ENCODE peak calls at places on chromosomes 12 and 14, in five cellular contexts. One of them, this sample, is unnamed.

GRCh38 chr14:69610859-69611263 is 535 bp upstream of the SUSD6 start:
- DNase-seq in bronchial epithelial cell: no peak
- DNase-seq in Panc1: no peak
- DNase-seq in ascending aorta: no peak
- DNase-seq in A549: no peak
- DNase-seq in this sample: no peak

GRCh38 chr14:88195676-88196075 is 127.4 kb downstream of the KCNK10 start:
- DNase-seq in bronchial epithelial cell: no peak
- DNase-seq in Panc1: no peak
- DNase-seq in ascending aorta: no peak
- DNase-seq in A549: no peak
- DNase-seq in this sample: no peak

GRCh38 chr12:30878034-30878433 is 48.5 kb upstream of the TSPAN11 start:
- DNase-seq in Panc1: no peak
- DNase-seq in ascending aorta: no peak
- DNase-seq in bronchial epithelial cell: no peak
- DNase-seq in A549: no peak
- DNase-seq in this sample: no peak

GRCh38 chr14:104794099-104794498 is 1.4 kb downstream of the AKT1 start:
- DNase-seq in A549: peak; percentile 73
- DNase-seq in bronchial epithelial cell: peak; percentile 44
- DNase-seq in Panc1: no peak
- DNase-seq in ascending aorta: no peak
- DNase-seq in this sample: peak; percentile 70

GRCh38 chr14:90299408-90299807 is 32.3 kb downstream of the NRDE2 start:
- DNase-seq in Panc1: no peak
- DNase-seq in ascending aorta: no peak
- DNase-seq in A549: no peak
- DNase-seq in bronchial epithelial cell: no peak
- DNase-seq in this sample: no peak

GRCh38 chr14:31009836-31010618 is 15.4 kb upstream of the AP4S1 start:
- DNase-seq in Panc1: no peak
- DNase-seq in ascending aorta: no peak
- DNase-seq in bronchial epithelial cell: no peak
- DNase-seq in A549: no peak
- DNase-seq in this sample: no peak

GRCh38 chr12:49515266-49515665 is 23.6 kb upstream of the KCNH3 start:
- DNase-seq in Panc1: peak; percentile 17
- DNase-seq in ascending aorta: no peak
- DNase-seq in bronchial epithelial cell: peak; percentile 83
- DNase-seq in A549: peak; percentile 47
- DNase-seq in this sample: no peak

GRCh38 chr12:15538881-15539280 is 216.6 kb downstream of the PTPRO start:
- DNase-seq in bronchial epithelial cell: no peak
- DNase-seq in A549: no peak
- DNase-seq in ascending aorta: no peak
- DNase-seq in Panc1: no peak
- DNase-seq in this sample: no peak

GRCh38 chr12:78034025-78034424 is 203.3 kb downstream of the NAV3 start:
- DNase-seq in ascending aorta: no peak
- DNase-seq in bronchial epithelial cell: no peak
- DNase-seq in Panc1: no peak
- DNase-seq in A549: no peak
- DNase-seq in this sample: peak; percentile 30

GRCh38 chr12:48979602-48980388 is 1.7 kb downstream of the WNT1 start:
- DNase-seq in Panc1: no peak
- DNase-seq in ascending aorta: no peak
- DNase-seq in A549: no peak
- DNase-seq in bronchial epithelial cell: no peak
- DNase-seq in this sample: peak; percentile 44

GRCh38 chr12:107488666-107489065 is 196.9 kb upstream of the PWP1 start:
- DNase-seq in Panc1: no peak
- DNase-seq in bronchial epithelial cell: no peak
- DNase-seq in ascending aorta: no peak
- DNase-seq in A549: no peak
- DNase-seq in this sample: no peak

GRCh38 chr14:88005050-88005481 is at the start of gene GPR65:
- DNase-seq in bronchial epithelial cell: no peak
- DNase-seq in ascending aorta: no peak
- DNase-seq in A549: no peak
- DNase-seq in Panc1: no peak
- DNase-seq in this sample: peak; percentile 84

GRCh38 chr12:56162468-56163290 is 4.5 kb downstream of the MYL6 start:
- DNase-seq in bronchial epithelial cell: no peak
- DNase-seq in Panc1: no peak
- DNase-seq in A549: no peak
- DNase-seq in ascending aorta: no peak
- DNase-seq in this sample: no peak

GRCh38 chr12:80721326-80721725 is 4.6 kb downstream of the MYF5 start:
- DNase-seq in A549: no peak
- DNase-seq in ascending aorta: no peak
- DNase-seq in Panc1: no peak
- DNase-seq in bronchial epithelial cell: no peak
- DNase-seq in this sample: no peak

GRCh38 chr12:99920561-99920960 is 64.2 kb downstream of the ANKS1B start:
- DNase-seq in ascending aorta: no peak
- DNase-seq in bronchial epithelial cell: no peak
- DNase-seq in Panc1: no peak
- DNase-seq in A549: no peak
- DNase-seq in this sample: no peak

GRCh38 chr12:46131729-46132128 is 137.1 kb downstream of the SLC38A1 start:
- DNase-seq in A549: no peak
- DNase-seq in bronchial epithelial cell: peak; percentile 18
- DNase-seq in Panc1: no peak
- DNase-seq in ascending aorta: no peak
- DNase-seq in this sample: peak; percentile 19

GRCh38 chr12:45988259-45988658 is 2.1 kb downstream of the SCAF11 start:
- DNase-seq in A549: no peak
- DNase-seq in bronchial epithelial cell: peak; percentile 69
- DNase-seq in Panc1: no peak
- DNase-seq in ascending aorta: no peak
- DNase-seq in this sample: no peak

GRCh38 chr12:119307747-119308146 is 26.8 kb upstream of the CCDC60 start:
- DNase-seq in bronchial epithelial cell: no peak
- DNase-seq in A549: no peak
- DNase-seq in Panc1: no peak
- DNase-seq in ascending aorta: no peak
- DNase-seq in this sample: no peak

GRCh38 chr12:65335021-65335714 is 56.7 kb downstream of the MSRB3 start:
- DNase-seq in bronchial epithelial cell: peak; percentile 79
- DNase-seq in Panc1: no peak
- DNase-seq in ascending aorta: no peak
- DNase-seq in A549: peak; percentile 13
- DNase-seq in this sample: no peak

GRCh38 chr12:131061041-131061806 is 107.5 kb downstream of the ADGRD1 start:
- DNase-seq in Panc1: no peak
- DNase-seq in ascending aorta: peak; percentile 34
- DNase-seq in A549: no peak
- DNase-seq in bronchial epithelial cell: no peak
- DNase-seq in this sample: peak; percentile 27

GRCh38 chr14:96622926-96623325 is 120.7 kb downstream of the PAPOLA start:
- DNase-seq in bronchial epithelial cell: no peak
- DNase-seq in Panc1: no peak
- DNase-seq in ascending aorta: peak; percentile 25
- DNase-seq in A549: no peak
- DNase-seq in this sample: no peak

GRCh38 chr12:95130096-95130495 is 56.7 kb upstream of the NR2C1 start:
- DNase-seq in ascending aorta: no peak
- DNase-seq in A549: peak; percentile 40
- DNase-seq in bronchial epithelial cell: no peak
- DNase-seq in Panc1: no peak
- DNase-seq in this sample: no peak

GRCh38 chr12:40992674-40993073 is 195.4 kb upstream of the PDZRN4 start:
- DNase-seq in ascending aorta: no peak
- DNase-seq in Panc1: no peak
- DNase-seq in A549: no peak
- DNase-seq in bronchial epithelial cell: peak; percentile 56
- DNase-seq in this sample: no peak

GRCh38 chr12:76238688-76239087 is 109.5 kb downstream of the BBS10 start:
- DNase-seq in Panc1: no peak
- DNase-seq in A549: no peak
- DNase-seq in bronchial epithelial cell: no peak
- DNase-seq in ascending aorta: no peak
- DNase-seq in this sample: no peak

GRCh38 chr14:42222924-42223471 is 616.3 kb downstream of the LRFN5 start:
- DNase-seq in bronchial epithelial cell: peak; percentile 64
- DNase-seq in ascending aorta: no peak
- DNase-seq in A549: no peak
- DNase-seq in Panc1: no peak
- DNase-seq in this sample: peak; percentile 82

GRCh38 chr12:50033317-50033679 is 8.0 kb upstream of the RACGAP1 start:
- DNase-seq in bronchial epithelial cell: no peak
- DNase-seq in Panc1: no peak
- DNase-seq in A549: no peak
- DNase-seq in ascending aorta: peak; percentile 62
- DNase-seq in this sample: no peak

GRCh38 chr12:59808317-59808910 is 212.6 kb downstream of the SLC16A7 start:
- DNase-seq in ascending aorta: no peak
- DNase-seq in A549: peak; percentile 2
- DNase-seq in Panc1: peak; percentile 18
- DNase-seq in bronchial epithelial cell: peak; percentile 43
- DNase-seq in this sample: peak; percentile 45

GRCh38 chr12:120012067-120012621 is 23.1 kb downstream of the BICDL1 start:
- DNase-seq in A549: peak; percentile 67
- DNase-seq in Panc1: no peak
- DNase-seq in ascending aorta: no peak
- DNase-seq in bronchial epithelial cell: peak; percentile 36
- DNase-seq in this sample: peak; percentile 91

GRCh38 chr12:32309811-32310755 is 89.3 kb upstream of the FGD4 start:
- DNase-seq in A549: no peak
- DNase-seq in ascending aorta: no peak
- DNase-seq in bronchial epithelial cell: peak; percentile 12
- DNase-seq in Panc1: no peak
- DNase-seq in this sample: no peak

GRCh38 chr12:113048716-113049127 is 7.8 kb upstream of the DTX1 start:
- DNase-seq in bronchial epithelial cell: peak; percentile 40
- DNase-seq in ascending aorta: no peak
- DNase-seq in Panc1: no peak
- DNase-seq in A549: peak; percentile 89
- DNase-seq in this sample: peak; percentile 74

DNA sequence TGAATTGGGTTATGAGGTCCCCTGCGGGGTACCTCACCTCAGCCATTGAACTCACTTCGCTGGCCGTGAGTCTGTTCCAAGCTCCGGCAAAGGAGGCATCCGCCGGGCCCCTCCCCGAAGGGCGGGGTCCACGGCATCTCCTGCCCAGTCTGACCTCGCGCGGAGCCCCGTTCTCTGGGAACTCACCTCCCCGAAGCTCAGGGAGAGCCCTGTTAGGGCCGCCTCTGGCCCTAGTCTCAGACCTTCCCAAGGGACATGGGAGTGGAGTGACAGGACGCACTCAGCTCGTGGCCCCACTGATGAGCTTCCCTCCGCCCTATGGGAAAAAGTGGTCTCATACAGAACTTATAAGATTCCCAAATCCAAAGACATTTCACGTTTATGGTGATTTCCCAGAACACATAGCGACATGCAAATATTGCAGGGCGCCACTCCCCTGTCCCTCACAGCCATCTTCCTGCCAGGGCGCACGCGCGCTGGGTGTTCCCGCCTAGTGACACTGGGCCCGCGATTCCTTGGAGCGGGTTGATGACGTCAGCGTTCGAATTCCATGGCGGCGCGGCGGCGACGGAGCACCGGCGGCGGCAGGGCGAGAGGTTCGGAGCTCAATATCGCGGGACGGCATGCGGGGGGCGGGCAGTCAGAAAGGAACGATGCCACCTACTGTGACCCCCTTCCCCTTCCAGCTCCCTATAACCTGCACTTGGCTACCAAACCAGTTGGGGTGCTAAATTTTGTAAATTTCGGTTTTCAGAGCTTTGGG is at the start of gene PARP2:
- DNase-seq in Panc1: peak; percentile 98
- DNase-seq in bronchial epithelial cell: peak; percentile 98
- DNase-seq in A549: peak; percentile 96
- DNase-seq in ascending aorta: peak; percentile 99
- DNase-seq in this sample: peak; percentile 100
- TF ChIP-seq CTCF in Panc1: no peak
- TF ChIP-seq CTCF in bronchial epithelial cell: no peak
- TF ChIP-seq CTCF in A549: no peak
- TF ChIP-seq CTCF in ascending aorta: no peak
- TF ChIP-seq CTCF in this sample: no peak

GRCh38 chr14:39180553-39180952 is 5.5 kb downstream of the PNN start:
- DNase-seq in A549: no peak
- DNase-seq in bronchial epithelial cell: no peak
- DNase-seq in Panc1: no peak
- DNase-seq in ascending aorta: no peak
- DNase-seq in this sample: no peak
- H3K4me3 ChIP-seq in A549: no peak overlapping the region
- H3K4me3 ChIP-seq in bronchial epithelial cell: no peak overlapping the region
- H3K4me3 ChIP-seq in Panc1: no peak overlapping the region
- H3K4me3 ChIP-seq in ascending aorta: no peak overlapping the region
- H3K4me3 ChIP-seq in this sample: no peak overlapping the region

DNA sequence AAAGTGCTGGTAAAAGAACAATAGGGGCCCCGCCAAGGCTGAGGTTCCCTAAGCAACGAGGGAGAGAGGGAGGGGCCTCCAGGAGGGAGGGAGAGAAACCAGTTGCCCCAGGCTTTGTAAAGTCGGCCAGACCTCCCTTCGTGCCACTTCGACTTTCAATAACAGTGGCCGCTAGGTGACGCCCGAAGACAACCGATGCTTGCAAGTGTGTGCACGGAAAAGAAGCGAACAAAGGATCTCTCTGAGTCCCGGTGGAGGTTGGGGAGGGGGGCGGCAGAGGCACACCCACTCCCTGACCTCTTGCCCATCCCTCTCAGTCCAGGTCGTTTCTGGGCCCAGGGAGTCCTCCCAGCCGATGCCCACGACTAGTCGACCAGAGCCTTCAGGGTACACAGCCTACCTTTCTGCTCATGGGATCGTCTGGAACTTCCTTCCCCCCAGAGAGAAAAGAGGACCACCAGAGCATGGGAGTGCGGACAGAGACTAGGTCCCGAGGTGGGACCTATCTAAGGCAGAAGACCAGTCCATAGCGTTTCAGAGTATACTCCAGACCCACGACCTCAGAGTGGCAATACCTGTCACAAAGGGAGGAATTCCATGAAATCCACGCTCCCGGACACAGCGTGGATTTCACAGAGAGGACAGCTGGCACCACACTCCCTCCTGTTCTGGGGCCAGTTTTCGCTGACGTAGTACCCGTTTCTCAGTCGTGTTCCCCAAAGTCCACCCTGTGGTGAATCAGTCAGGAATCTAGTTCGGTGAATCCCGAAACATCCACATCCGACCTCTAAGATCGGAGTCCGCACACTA is 262.7 kb upstream of the ALG10B start:
- DNase-seq in ascending aorta: no peak
- DNase-seq in Panc1: no peak
- DNase-seq in bronchial epithelial cell: no peak
- DNase-seq in A549: peak; percentile 43
- DNase-seq in this sample: no peak
- TF ChIP-seq CTCF in ascending aorta: no peak
- TF ChIP-seq CTCF in Panc1: peak; percentile 89
- TF ChIP-seq CTCF in bronchial epithelial cell: peak; percentile 12
- TF ChIP-seq CTCF in A549: peak; percentile 73
- TF ChIP-seq CTCF in this sample: no peak

DNA sequence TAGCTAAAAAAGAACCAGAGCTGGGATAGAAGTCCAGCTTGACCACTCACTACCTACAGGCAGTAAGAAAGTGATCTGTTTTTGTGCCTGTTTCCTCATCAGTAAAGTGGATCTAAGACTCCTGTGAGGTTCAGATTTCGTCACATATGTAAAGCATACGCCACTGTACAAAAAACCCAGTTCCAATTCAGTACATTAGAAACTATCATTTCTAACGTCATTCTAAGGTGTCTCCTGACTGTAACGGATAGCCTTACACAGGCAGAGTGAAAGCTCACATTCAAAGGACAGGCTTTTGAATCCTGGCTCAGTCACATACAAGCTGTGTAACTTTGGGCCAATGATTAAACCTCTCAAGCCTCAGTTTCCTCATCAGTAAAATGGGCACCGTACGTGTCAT is 3.5 kb downstream of the SLC15A4 start:
- DNase-seq in ascending aorta: no peak
- DNase-seq in bronchial epithelial cell: no peak
- DNase-seq in A549: no peak
- DNase-seq in Panc1: no peak
- DNase-seq in this sample: peak; percentile 52
- H3K4me3 ChIP-seq in ascending aorta: no peak overlapping the region
- H3K4me3 ChIP-seq in bronchial epithelial cell: no peak overlapping the region
- H3K4me3 ChIP-seq in A549: no peak overlapping the region
- H3K4me3 ChIP-seq in Panc1: no peak overlapping the region
- H3K4me3 ChIP-seq in this sample: peak overlapping the region; percentile 95